ENCODE peak calls at places on chromosomes 5 and 9, in nine cellular contexts. S, V, O, Q, Y, Z, X, G and W are unnamed samples. For H3K4me1 and H3K9me3, the result is how much of the 10 kb centered on the place peaks cover.

GRCh38 chr9:18405240-18405639 is 68.7 kb upstream of the ADAMTSL1 start:
- DNase-seq in S (no peak), V (no peak), O (no peak), Q (no peak), Y (no peak), Z (no peak), X (no peak), G (no peak), W (no peak)

GRCh38 chr5:172104021-172104420 is 84.0 kb downstream of the STK10 start:
- DNase-seq in S (no peak), V (no peak), O (no peak), Q (no peak), Y (no peak), Z (no peak), X (no peak), G (no peak), W (no peak)

GRCh38 chr9:22452415-22453010 is 5.9 kb downstream of the DMRTA1 start:
- DNase-seq in S (peak), V (peak), O (no peak), Q (peak), Y (peak), Z (peak), X (peak), G (peak), W (no peak)

GRCh38 chr5:30040483-30041116 is 1152.9 kb upstream of the CDH6 start:
- DNase-seq in S (no peak), V (no peak), O (no peak), Q (peak), Y (peak), Z (no peak), X (no peak), G (no peak), W (peak)

GRCh38 chr5:130110333-130110732 is 206.1 kb downstream of the CHSY3 start:
- DNase-seq in S (no peak), V (no peak), O (no peak), Q (no peak), Y (no peak), Z (no peak), X (no peak), G (no peak), W (no peak)

GRCh38 chr9:6955251-6955921 is 197.6 kb downstream of the KDM4C start:
- DNase-seq in S (peak), V (no peak), O (no peak), Q (no peak), Y (peak), Z (no peak), X (no peak), G (no peak), W (no peak)

GRCh38 chr5:149150457-149150856 is 9.2 kb downstream of the ABLIM3 start:
- DNase-seq in S (peak), V (no peak), O (no peak), Q (no peak), Y (no peak), Z (no peak), X (no peak), G (no peak), W (no peak)

GRCh38 chr5:168327019-168327421 is 35.6 kb downstream of the WWC1 start:
- DNase-seq in S (no peak), V (no peak), O (no peak), Q (no peak), Y (no peak), Z (no peak), X (no peak), G (no peak), W (no peak)

GRCh38 chr9:74953235-74953741 is 576 bp upstream of the C9orf40 start:
- DNase-seq in S (peak), V (no peak), O (no peak), Q (no peak), Y (no peak), Z (no peak), X (no peak), G (no peak), W (no peak)

GRCh38 chr9:125632321-125633115 is 74.5 kb downstream of the MAPKAP1 start:
- DNase-seq in S (peak), V (no peak), O (no peak), Q (no peak), Y (no peak), Z (no peak), X (no peak), G (no peak), W (no peak)

GRCh38 chr9:97904725-97905124 is 17.6 kb downstream of the TRMO start:
- DNase-seq in S (no peak), V (peak), O (no peak), Q (no peak), Y (no peak), Z (peak), X (no peak), G (no peak), W (no peak)

GRCh38 chr5:139222346-139222745 is 24.2 kb upstream of the SIL1 start:
- DNase-seq in S (no peak), V (no peak), O (no peak), Q (no peak), Y (no peak), Z (no peak), X (no peak), G (no peak), W (no peak)

GRCh38 chr5:135869935-135870334 is 25.7 kb downstream of the IL9 start:
- DNase-seq in S (no peak), V (no peak), O (no peak), Q (no peak), Y (no peak), Z (no peak), X (no peak), G (no peak), W (no peak)

GRCh38 chr9:106403081-106403480 is 459.9 kb upstream of the ZNF462 start:
- DNase-seq in S (no peak), V (no peak), O (no peak), Q (no peak), Y (no peak), Z (no peak), X (no peak), G (no peak), W (no peak)

GRCh38 chr5:169599451-169599850 is 15.9 kb downstream of the SPDL1 start:
- DNase-seq in S (no peak), V (no peak), O (no peak), Q (no peak), Y (peak), Z (no peak), X (no peak), G (no peak), W (no peak)

GRCh38 chr9:88852794-88853193 is 138.5 kb upstream of the S1PR3 start:
- DNase-seq in S (peak), V (no peak), O (no peak), Q (no peak), Y (no peak), Z (no peak), X (no peak), G (no peak), W (no peak)

GRCh38 chr5:96788112-96788749 is 19.5 kb downstream of the ERAP1 start:
- DNase-seq in S (no peak), V (no peak), O (no peak), Q (no peak), Y (no peak), Z (no peak), X (no peak), G (no peak), W (no peak)

GRCh38 chr5:176740131-176740701 is 70.1 kb upstream of the UNC5A start:
- DNase-seq in S (no peak), V (no peak), O (no peak), Q (no peak), Y (no peak), Z (no peak), X (no peak), G (no peak), W (no peak)

GRCh38 chr5:139637438-139638089 is 10.6 kb upstream of the CXXC5 start:
- DNase-seq in S (peak), V (peak), O (peak), Q (peak), Y (peak), Z (peak), X (peak), G (peak), W (no peak)

GRCh38 chr9:11457809-11458785 is 845.3 kb upstream of the PTPRD start:
- DNase-seq in S (no peak), V (no peak), O (no peak), Q (no peak), Y (peak), Z (no peak), X (no peak), G (no peak), W (no peak)

GRCh38 chr5:132813599-132814440 is 718 bp downstream of the SOWAHA start:
- DNase-seq in S (peak), V (peak), O (no peak), Q (peak), Y (peak), Z (no peak), X (peak), G (no peak), W (no peak)

GRCh38 chr9:88660611-88661010 is 125.6 kb downstream of the NXNL2 start:
- DNase-seq in S (peak), V (no peak), O (no peak), Q (no peak), Y (peak), Z (peak), X (no peak), G (no peak), W (peak)

GRCh38 chr5:35617435-35618296 is at the start of gene SPEF2:
- DNase-seq in S (peak), V (peak), O (peak), Q (peak), Y (peak), Z (peak), X (peak), G (peak), W (peak)

GRCh38 chr5:168301593-168302388 is 10.3 kb downstream of the WWC1 start:
- DNase-seq in S (no peak), V (no peak), O (no peak), Q (peak), Y (no peak), Z (no peak), X (no peak), G (peak), W (no peak)

GRCh38 chr5:88829773-88830172 is 53.2 kb downstream of the MEF2C start:
- DNase-seq in S (peak), V (no peak), O (no peak), Q (no peak), Y (no peak), Z (no peak), X (no peak), G (no peak), W (no peak)

GRCh38 chr9:6782981-6783380 is 25.2 kb downstream of the KDM4C start:
- DNase-seq in S (no peak), V (no peak), O (no peak), Q (no peak), Y (no peak), Z (no peak), X (no peak), G (no peak), W (no peak)

GRCh38 chr5:56464935-56465756 is 232.0 kb upstream of the ANKRD55 start:
- DNase-seq in S (no peak), V (no peak), O (no peak), Q (no peak), Y (no peak), Z (no peak), X (no peak), G (no peak), W (no peak)

GRCh38 chr9:134932656-134933055 is 14.9 kb upstream of the FCN1 start:
- DNase-seq in S (no peak), V (no peak), O (no peak), Q (no peak), Y (no peak), Z (no peak), X (no peak), G (no peak), W (no peak)
- H3K4me1 ChIP-seq in S (under half), V (under half), O (half or more), Q (under half), Y (under half), Z (under half), X (under half), G (under half), W (under half)

DNA sequence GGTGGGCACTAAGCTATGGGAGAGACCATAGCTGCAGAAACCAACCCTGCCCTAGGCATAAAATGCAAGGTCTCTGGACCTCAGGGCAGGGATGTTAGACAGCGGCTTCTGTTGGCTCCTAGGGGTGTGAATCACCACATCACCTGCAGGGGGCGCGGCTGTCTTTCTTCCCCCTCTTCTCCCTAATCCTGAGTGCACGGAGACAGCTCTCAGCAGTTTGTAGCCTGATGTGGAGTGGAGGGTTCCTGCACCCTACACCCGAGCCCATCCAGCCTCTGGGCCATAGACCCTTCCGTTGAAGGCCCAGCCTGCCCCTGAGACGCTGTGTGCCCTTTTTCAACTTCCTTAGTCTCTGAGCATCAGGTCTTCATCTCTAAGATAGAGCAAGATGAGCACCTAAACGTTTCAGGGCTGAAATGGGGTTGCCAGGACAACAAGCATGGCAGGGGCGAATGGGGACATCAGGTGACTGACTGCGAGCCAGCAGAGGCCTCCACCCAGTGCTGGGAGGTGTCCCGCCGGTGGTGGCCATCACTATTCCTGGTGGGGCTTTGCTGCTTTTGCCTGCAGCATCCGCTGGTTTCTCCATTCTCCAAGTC is 2.3 kb upstream of the SEC16A start:
- DNase-seq in S (peak), V (peak), O (peak), Q (peak), Y (peak), Z (peak), X (peak), G (peak), W (peak)
- H3K4me3 ChIP-seq in S (no peak), V (no peak), O (no peak), Q (no peak), Y (no peak), Z (no peak), X (no peak), G (no peak), W (no peak)

DNA sequence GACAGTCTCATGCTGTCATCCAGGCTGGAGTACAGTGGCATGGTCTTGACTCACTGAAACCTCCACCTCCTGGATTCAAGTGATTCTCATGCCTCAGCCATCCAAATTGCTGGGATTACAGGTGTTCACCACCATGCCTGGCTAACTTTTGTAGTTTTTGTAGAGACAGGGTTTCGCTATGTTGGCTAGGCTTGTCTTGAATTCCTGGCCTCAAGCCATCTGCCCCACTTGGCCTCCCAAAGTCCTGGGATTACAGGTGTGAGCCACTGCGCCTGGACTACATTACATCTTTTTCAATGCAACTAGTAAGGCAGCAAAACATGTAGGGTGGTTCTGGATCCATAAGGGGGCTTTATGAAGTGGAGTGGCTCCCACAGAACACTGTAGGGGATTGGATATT is 29.6 kb upstream of the RASGEF1C start:
- DNase-seq in S (no peak), V (no peak), O (no peak), Q (no peak), Y (no peak), Z (no peak), X (no peak), G (no peak), W (no peak)
- H3K9me3 ChIP-seq in S (under half), V (under half), O (under half), Q (under half), Y (under half), Z (under half), X (under half), G (under half), W (under half)

GRCh38 chr5:18433336-18433735 is 799.1 kb downstream of the TAF11L14 start:
- DNase-seq in S (no peak), V (no peak), O (no peak), Q (no peak), Y (peak), Z (no peak), X (no peak), G (no peak), W (no peak)
- H3K4me1 ChIP-seq in S (under half), V (under half), O (under half), Q (under half), Y (under half), Z (under half), X (under half), G (under half), W (under half)